ENCODE peak calls at places on chromosomes 5 and 9, in five cellular contexts. One of them, this sample, is unnamed.

GRCh38 chr5:123474238-123474637 is 37.7 kb upstream of the CSNK1G3 start:
- DNase-seq in progenitor cell of endocrine pancreas: no peak
- DNase-seq in fibroblast of mammary gland: peak; percentile 26
- DNase-seq in heart left ventricle: no peak
- DNase-seq in uterus: no peak
- DNase-seq in this sample: no peak

GRCh38 chr5:136731241-136731885 is 366.0 kb upstream of the TRPC7 start:
- DNase-seq in progenitor cell of endocrine pancreas: no peak
- DNase-seq in fibroblast of mammary gland: no peak
- DNase-seq in heart left ventricle: no peak
- DNase-seq in uterus: no peak
- DNase-seq in this sample: no peak

GRCh38 chr5:73327908-73328455 is 120.6 kb downstream of the FOXD1 start:
- DNase-seq in progenitor cell of endocrine pancreas: no peak
- DNase-seq in fibroblast of mammary gland: no peak
- DNase-seq in heart left ventricle: no peak
- DNase-seq in uterus: no peak
- DNase-seq in this sample: no peak

GRCh38 chr5:95084757-95085156 is 200.1 kb downstream of the MCTP1 start:
- DNase-seq in progenitor cell of endocrine pancreas: no peak
- DNase-seq in fibroblast of mammary gland: peak; percentile 7
- DNase-seq in heart left ventricle: no peak
- DNase-seq in uterus: no peak
- DNase-seq in this sample: no peak

GRCh38 chr5:15566789-15567188 is 66.8 kb downstream of the FBXL7 start:
- DNase-seq in progenitor cell of endocrine pancreas: no peak
- DNase-seq in fibroblast of mammary gland: no peak
- DNase-seq in heart left ventricle: no peak
- DNase-seq in uterus: no peak
- DNase-seq in this sample: no peak

GRCh38 chr5:78922879-78923621 is 62.1 kb downstream of the ARSB start:
- DNase-seq in progenitor cell of endocrine pancreas: no peak
- DNase-seq in fibroblast of mammary gland: no peak
- DNase-seq in heart left ventricle: no peak
- DNase-seq in uterus: no peak
- DNase-seq in this sample: no peak

GRCh38 chr9:6907772-6908381 is 150.1 kb downstream of the KDM4C start:
- DNase-seq in progenitor cell of endocrine pancreas: no peak
- DNase-seq in fibroblast of mammary gland: peak; percentile 58
- DNase-seq in heart left ventricle: no peak
- DNase-seq in uterus: no peak
- DNase-seq in this sample: no peak

GRCh38 chr9:88782931-88783451 is 208.3 kb upstream of the S1PR3 start:
- DNase-seq in progenitor cell of endocrine pancreas: no peak
- DNase-seq in fibroblast of mammary gland: peak; percentile 87
- DNase-seq in heart left ventricle: no peak
- DNase-seq in uterus: no peak
- DNase-seq in this sample: no peak

GRCh38 chr9:134066546-134066922 is 1.3 kb downstream of the BRD3 start:
- DNase-seq in progenitor cell of endocrine pancreas: no peak
- DNase-seq in fibroblast of mammary gland: peak; percentile 39
- DNase-seq in heart left ventricle: no peak
- DNase-seq in uterus: no peak
- DNase-seq in this sample: peak; percentile 23

GRCh38 chr5:37846786-37847310 is 7.0 kb upstream of the GDNF start:
- DNase-seq in progenitor cell of endocrine pancreas: no peak
- DNase-seq in fibroblast of mammary gland: no peak
- DNase-seq in heart left ventricle: no peak
- DNase-seq in uterus: no peak
- DNase-seq in this sample: no peak

GRCh38 chr5:113087994-113088519 is 111.5 kb downstream of the DCP2 start:
- DNase-seq in progenitor cell of endocrine pancreas: no peak
- DNase-seq in fibroblast of mammary gland: no peak
- DNase-seq in heart left ventricle: no peak
- DNase-seq in uterus: no peak
- DNase-seq in this sample: no peak

GRCh38 chr5:113091622-113092021 is 115.0 kb downstream of the DCP2 start:
- DNase-seq in progenitor cell of endocrine pancreas: no peak
- DNase-seq in fibroblast of mammary gland: no peak
- DNase-seq in heart left ventricle: no peak
- DNase-seq in uterus: no peak
- DNase-seq in this sample: no peak

GRCh38 chr5:113092683-113093082 is 116.1 kb downstream of the DCP2 start:
- DNase-seq in progenitor cell of endocrine pancreas: no peak
- DNase-seq in fibroblast of mammary gland: no peak
- DNase-seq in heart left ventricle: no peak
- DNase-seq in uterus: no peak
- DNase-seq in this sample: no peak

GRCh38 chr5:113089653-113090335 is 113.2 kb downstream of the DCP2 start:
- DNase-seq in progenitor cell of endocrine pancreas: no peak
- DNase-seq in fibroblast of mammary gland: peak; percentile 18
- DNase-seq in heart left ventricle: no peak
- DNase-seq in uterus: no peak
- DNase-seq in this sample: no peak

GRCh38 chr5:113090336-113091106 is 113.9 kb downstream of the DCP2 start:
- DNase-seq in progenitor cell of endocrine pancreas: no peak
- DNase-seq in fibroblast of mammary gland: no peak
- DNase-seq in heart left ventricle: peak; percentile 45
- DNase-seq in uterus: no peak
- DNase-seq in this sample: no peak
- TF ChIP-seq CTCF in progenitor cell of endocrine pancreas: no peak
- TF ChIP-seq CTCF in fibroblast of mammary gland: no peak
- TF ChIP-seq CTCF in heart left ventricle: peak; percentile 18
- TF ChIP-seq CTCF in uterus: no peak
- TF ChIP-seq CTCF in this sample: no peak

DNA sequence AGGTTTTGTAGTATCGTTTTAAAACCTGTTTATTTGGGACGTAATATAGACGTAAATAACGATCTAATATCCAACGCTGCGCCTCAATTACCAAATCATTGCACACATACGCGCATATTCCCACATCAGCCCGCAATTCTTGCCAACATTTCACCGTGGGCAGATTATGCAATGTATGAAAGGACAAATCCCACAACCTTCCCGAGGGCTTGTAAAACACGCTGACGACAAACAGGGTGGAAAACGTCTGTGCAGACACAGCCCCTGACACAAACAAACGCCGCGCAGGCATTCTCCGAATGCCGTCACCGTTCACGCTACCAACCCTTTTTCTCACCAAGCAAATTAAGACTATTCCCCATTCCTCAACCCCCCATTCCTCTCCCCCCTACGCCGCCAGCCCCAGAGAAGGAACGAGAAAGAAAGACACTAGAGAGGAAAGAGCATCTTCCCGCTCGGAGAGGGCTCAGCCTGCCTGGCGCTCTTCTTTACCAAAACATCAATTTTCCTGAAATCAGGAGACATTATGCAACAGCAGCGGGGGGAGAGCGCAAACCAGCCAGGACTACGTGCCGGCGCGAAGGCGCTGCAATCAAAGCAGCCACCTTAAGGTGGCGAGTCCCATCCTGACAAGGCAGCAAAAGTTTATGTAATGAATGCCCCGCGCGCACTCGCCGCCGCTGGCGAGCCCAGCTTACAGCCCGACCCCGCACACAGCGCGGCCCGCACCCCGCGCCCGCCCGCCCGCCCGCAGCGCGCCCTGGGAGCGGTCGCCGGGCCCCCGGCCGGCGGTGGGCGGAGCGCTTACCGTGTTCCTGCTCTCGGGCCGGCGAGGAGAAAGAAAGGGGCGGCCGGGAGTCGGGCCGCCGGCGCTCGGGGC is 560 bp downstream of the NFIL3 start:
- DNase-seq in progenitor cell of endocrine pancreas: peak; percentile 50
- DNase-seq in fibroblast of mammary gland: peak; percentile 90
- DNase-seq in heart left ventricle: peak; percentile 69
- DNase-seq in uterus: peak; percentile 80
- DNase-seq in this sample: no peak
- TF ChIP-seq CTCF in progenitor cell of endocrine pancreas: peak; percentile 28
- TF ChIP-seq CTCF in fibroblast of mammary gland: peak; percentile 14
- TF ChIP-seq CTCF in heart left ventricle: peak; percentile 21
- TF ChIP-seq CTCF in uterus: peak; percentile 40
- TF ChIP-seq CTCF in this sample: no peak

GRCh38 chr9:87498816-87499454 is 1.3 kb downstream of the DAPK1 start:
- DNase-seq in progenitor cell of endocrine pancreas: no peak
- DNase-seq in fibroblast of mammary gland: no peak
- DNase-seq in heart left ventricle: no peak
- DNase-seq in uterus: no peak
- DNase-seq in this sample: no peak

GRCh38 chr9:87500894-87501656 is 3.4 kb downstream of the DAPK1 start:
- DNase-seq in progenitor cell of endocrine pancreas: no peak
- DNase-seq in fibroblast of mammary gland: no peak
- DNase-seq in heart left ventricle: no peak
- DNase-seq in uterus: no peak
- DNase-seq in this sample: no peak

GRCh38 chr9:87499455-87500015 is 1.9 kb downstream of the DAPK1 start:
- DNase-seq in progenitor cell of endocrine pancreas: no peak
- DNase-seq in fibroblast of mammary gland: no peak
- DNase-seq in heart left ventricle: no peak
- DNase-seq in uterus: no peak
- DNase-seq in this sample: no peak

GRCh38 chr9:87501806-87502205 is 4.1 kb downstream of the DAPK1 start:
- DNase-seq in progenitor cell of endocrine pancreas: no peak
- DNase-seq in fibroblast of mammary gland: no peak
- DNase-seq in heart left ventricle: no peak
- DNase-seq in uterus: no peak
- DNase-seq in this sample: no peak

GRCh38 chr9:87500491-87500890 is 2.8 kb downstream of the DAPK1 start:
- DNase-seq in progenitor cell of endocrine pancreas: no peak
- DNase-seq in fibroblast of mammary gland: peak; percentile 9
- DNase-seq in heart left ventricle: no peak
- DNase-seq in uterus: no peak
- DNase-seq in this sample: no peak
- TF ChIP-seq CTCF in progenitor cell of endocrine pancreas: no peak
- TF ChIP-seq CTCF in fibroblast of mammary gland: no peak
- TF ChIP-seq CTCF in heart left ventricle: no peak
- TF ChIP-seq CTCF in uterus: no peak
- TF ChIP-seq CTCF in this sample: no peak

GRCh38 chr5:150653145-150653761 is 7.8 kb upstream of the MYOZ3 start:
- DNase-seq in progenitor cell of endocrine pancreas: no peak
- DNase-seq in fibroblast of mammary gland: peak; percentile 64
- DNase-seq in heart left ventricle: peak; percentile 29
- DNase-seq in uterus: no peak
- DNase-seq in this sample: no peak
- TF ChIP-seq CTCF in progenitor cell of endocrine pancreas: peak; percentile 15
- TF ChIP-seq CTCF in fibroblast of mammary gland: peak; percentile 49
- TF ChIP-seq CTCF in heart left ventricle: no peak
- TF ChIP-seq CTCF in uterus: no peak
- TF ChIP-seq CTCF in this sample: peak; percentile 7

GRCh38 chr9:90851444-90851843 is 49.8 kb downstream of the SYK start:
- DNase-seq in progenitor cell of endocrine pancreas: no peak
- DNase-seq in fibroblast of mammary gland: no peak
- DNase-seq in heart left ventricle: no peak
- DNase-seq in uterus: no peak
- DNase-seq in this sample: no peak
- TF ChIP-seq CTCF in progenitor cell of endocrine pancreas: peak; percentile 20
- TF ChIP-seq CTCF in fibroblast of mammary gland: no peak
- TF ChIP-seq CTCF in heart left ventricle: no peak
- TF ChIP-seq CTCF in uterus: no peak
- TF ChIP-seq CTCF in this sample: no peak

DNA sequence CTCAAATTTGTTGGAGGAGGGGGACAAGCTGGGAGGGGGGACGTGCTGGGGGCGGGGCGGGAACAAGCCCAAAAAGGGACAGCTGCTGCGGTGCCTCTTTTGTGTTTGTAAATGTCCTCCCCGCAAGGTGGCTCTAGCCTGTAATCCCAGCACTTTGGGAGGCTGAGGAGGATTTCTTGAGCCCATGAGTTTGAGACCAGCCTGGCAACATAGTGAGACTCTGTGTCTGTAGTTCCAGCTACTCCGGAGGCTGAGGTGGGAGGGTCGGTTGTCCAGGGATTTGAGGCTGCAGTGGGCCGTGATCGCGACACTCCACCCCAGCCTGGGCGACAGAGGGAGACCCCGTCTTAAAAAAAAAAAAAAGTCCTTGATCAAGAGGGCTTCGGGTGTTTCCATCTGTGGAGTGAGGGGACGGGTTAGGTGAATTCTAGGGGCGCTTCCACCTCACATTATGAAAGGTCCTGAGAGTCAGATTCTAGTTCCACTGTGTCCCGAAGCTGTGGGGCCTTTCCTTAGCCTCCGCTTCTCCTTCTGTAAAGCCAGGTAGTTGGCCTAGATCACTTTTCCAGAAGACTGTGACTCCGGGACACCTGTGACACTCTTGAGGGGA is 779 bp upstream of the CTNNA1 start:
- DNase-seq in progenitor cell of endocrine pancreas: no peak
- DNase-seq in fibroblast of mammary gland: no peak
- DNase-seq in heart left ventricle: peak; percentile 40
- DNase-seq in uterus: peak; percentile 37
- DNase-seq in this sample: no peak
- TF ChIP-seq CTCF in progenitor cell of endocrine pancreas: no peak
- TF ChIP-seq CTCF in fibroblast of mammary gland: no peak
- TF ChIP-seq CTCF in heart left ventricle: peak; percentile 14
- TF ChIP-seq CTCF in uterus: no peak
- TF ChIP-seq CTCF in this sample: peak; percentile 32

GRCh38 chr5:11905209-11905608 is 963 bp upstream of the CTNND2 start:
- DNase-seq in progenitor cell of endocrine pancreas: no peak
- DNase-seq in fibroblast of mammary gland: no peak
- DNase-seq in heart left ventricle: no peak
- DNase-seq in uterus: no peak
- DNase-seq in this sample: no peak

GRCh38 chr5:11904270-11904906 is at the start of gene CTNND2:
- DNase-seq in progenitor cell of endocrine pancreas: peak; percentile 77
- DNase-seq in fibroblast of mammary gland: no peak
- DNase-seq in heart left ventricle: peak; percentile 62
- DNase-seq in uterus: no peak
- DNase-seq in this sample: peak; percentile 21

GRCh38 chr5:11903121-11903613 is 1.1 kb downstream of the CTNND2 start:
- DNase-seq in progenitor cell of endocrine pancreas: no peak
- DNase-seq in fibroblast of mammary gland: no peak
- DNase-seq in heart left ventricle: peak; percentile 60
- DNase-seq in uterus: no peak
- DNase-seq in this sample: no peak

GRCh38 chr5:11902304-11902703 is 1.9 kb downstream of the CTNND2 start:
- DNase-seq in progenitor cell of endocrine pancreas: no peak
- DNase-seq in fibroblast of mammary gland: no peak
- DNase-seq in heart left ventricle: no peak
- DNase-seq in uterus: no peak
- DNase-seq in this sample: no peak

GRCh38 chr5:11903614-11904269 is 504 bp downstream of the CTNND2 start:
- DNase-seq in progenitor cell of endocrine pancreas: peak; percentile 69
- DNase-seq in fibroblast of mammary gland: no peak
- DNase-seq in heart left ventricle: peak; percentile 26
- DNase-seq in uterus: no peak
- DNase-seq in this sample: no peak
- TF ChIP-seq CTCF in progenitor cell of endocrine pancreas: peak; percentile 47
- TF ChIP-seq CTCF in fibroblast of mammary gland: no peak
- TF ChIP-seq CTCF in heart left ventricle: no peak
- TF ChIP-seq CTCF in uterus: no peak
- TF ChIP-seq CTCF in this sample: peak; percentile 18

This sample was measured in D721Med.